ENCODE peak calls at places on chromosomes 6 and 20, in four cellular contexts. T is GM13976; Y is neural crest cell; D is CD8-positive, alpha-beta T cell. X is an unnamed sample.
A peak's percentile ranks its signal among the peaks of the same experiment; 100 is the strongest.

GRCh38 chr6:15439410-15440022 is 193.6 kb downstream of the JARID2 start:
- DNase-seq in D (no peak), T (no peak), Y (no peak), X (peak; percentile 31)

GRCh38 chr20:5714261-5715041 is 35.8 kb upstream of the SHLD1 start:
- DNase-seq in T (no peak), D (peak; percentile 81), Y (no peak), X (no peak)

GRCh38 chr6:46437671-46438221 is 53.5 kb downstream of the RCAN2 start:
- DNase-seq in T (no peak), Y (no peak), D (no peak), X (no peak)

GRCh38 chr6:163992701-163993100 is 578.2 kb downstream of the QKI start:
- DNase-seq in Y (no peak), D (no peak), T (no peak), X (no peak)

GRCh38 chr6:128112494-128112893 is 211.6 kb upstream of the THEMIS start:
- DNase-seq in T (no peak), D (no peak), Y (no peak), X (no peak)

GRCh38 chr6:81727876-81728517 is 24.5 kb downstream of the TENT5A start:
- DNase-seq in D (no peak), T (no peak), Y (no peak), X (no peak)

GRCh38 chr6:32799168-32799567 is 17.6 kb downstream of the HLA-DOB start:
- DNase-seq in Y (no peak), D (no peak), T (no peak), X (no peak)

GRCh38 chr6:125232466-125232865 is 69.3 kb downstream of the HDDC2 start:
- DNase-seq in D (no peak), Y (no peak), T (no peak), X (no peak)

DNA sequence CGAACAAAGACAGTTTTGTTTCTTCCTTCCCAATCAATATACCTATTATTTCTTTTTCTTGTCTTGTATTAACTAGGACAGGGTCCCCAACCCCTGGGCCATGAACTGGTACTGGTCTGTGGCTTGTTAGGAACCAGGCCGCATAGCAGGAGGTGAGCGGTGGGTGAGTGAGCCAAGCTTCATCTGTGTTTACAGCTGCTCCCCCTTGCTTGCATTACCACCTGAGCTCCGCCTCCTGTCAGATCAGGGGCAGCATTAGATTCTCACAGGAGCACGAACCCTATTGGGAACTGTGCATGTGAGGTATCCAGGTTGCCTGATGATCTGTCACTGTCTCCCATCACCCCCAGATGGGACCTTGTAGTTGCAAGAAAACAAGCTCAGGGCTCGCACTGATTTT is 151.9 kb downstream of the CDKAL1 start:
- DNase-seq in T (no peak), Y (no peak), D (no peak), X (no peak)
- TF ChIP-seq CTCF in T (no peak), Y (no peak), D (no peak), X (peak; percentile 27)

GRCh38 chr6:116011096-116011401 is 49.6 kb downstream of the FRK start:
- DNase-seq in T (no peak), Y (no peak), D (no peak), X (no peak)
- TF ChIP-seq CTCF in T (no peak), Y (peak; percentile 34), D (no peak), X (no peak)

GRCh38 chr6:87825865-87826264 is 123.8 kb upstream of the AKIRIN2 start:
- DNase-seq in T (no peak), Y (no peak), D (no peak), X (no peak)

GRCh38 chr6:87826376-87826775 is 124.3 kb upstream of the AKIRIN2 start:
- DNase-seq in Y (no peak), T (no peak), D (no peak), X (no peak)

GRCh38 chr6:87827291-87827690 is 125.3 kb upstream of the AKIRIN2 start:
- DNase-seq in T (no peak), D (no peak), Y (no peak), X (no peak)

GRCh38 chr6:87829622-87830121 is 127.6 kb upstream of the AKIRIN2 start:
- DNase-seq in D (no peak), T (no peak), Y (no peak), X (no peak)

DNA sequence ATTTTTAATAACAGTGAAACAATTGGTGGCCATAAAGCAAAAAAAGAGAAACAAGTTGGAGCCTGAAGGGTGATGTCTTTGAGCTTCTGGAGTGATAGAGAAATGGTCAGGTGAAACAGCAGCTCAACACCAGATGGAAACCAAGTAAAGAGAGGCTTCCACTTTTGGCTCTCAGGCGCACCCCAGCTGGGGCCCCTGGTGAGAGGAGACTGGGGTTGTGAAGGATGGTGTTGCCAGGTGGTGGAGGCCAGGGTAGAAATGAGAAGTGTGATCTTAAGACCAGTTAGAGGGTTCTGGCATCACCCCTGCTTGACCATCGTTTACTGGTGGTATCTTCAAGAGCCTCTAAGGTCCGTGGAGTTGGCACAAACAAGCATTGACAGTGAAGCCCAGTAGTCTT is 126.0 kb upstream of the AKIRIN2 start:
- DNase-seq in Y (no peak), D (no peak), T (no peak), X (no peak)
- TF ChIP-seq CTCF in Y (no peak), D (no peak), T (no peak), X (no peak)

GRCh38 chr6:137697267-137697938 is 169.7 kb upstream of the TNFAIP3 start:
- DNase-seq in T (peak; percentile 20), D (no peak), Y (no peak), X (no peak)
- TF ChIP-seq CTCF in T (peak; percentile 11), D (no peak), Y (no peak), X (no peak)

GRCh38 chr6:89037156-89037900 is 43.2 kb upstream of the PNRC1 start:
- DNase-seq in Y (no peak), T (no peak), D (no peak), X (no peak)

GRCh38 chr6:89034586-89035251 is 45.8 kb upstream of the PNRC1 start:
- DNase-seq in D (no peak), Y (no peak), T (no peak), X (no peak)

GRCh38 chr6:89032599-89032998 is 48.0 kb upstream of the PNRC1 start:
- DNase-seq in T (no peak), Y (no peak), D (no peak), X (no peak)

GRCh38 chr6:89035252-89036106 is 45.1 kb upstream of the PNRC1 start:
- DNase-seq in D (no peak), Y (no peak), T (no peak), X (no peak)
- TF ChIP-seq CTCF in D (no peak), Y (no peak), T (no peak), X (no peak)

DNA sequence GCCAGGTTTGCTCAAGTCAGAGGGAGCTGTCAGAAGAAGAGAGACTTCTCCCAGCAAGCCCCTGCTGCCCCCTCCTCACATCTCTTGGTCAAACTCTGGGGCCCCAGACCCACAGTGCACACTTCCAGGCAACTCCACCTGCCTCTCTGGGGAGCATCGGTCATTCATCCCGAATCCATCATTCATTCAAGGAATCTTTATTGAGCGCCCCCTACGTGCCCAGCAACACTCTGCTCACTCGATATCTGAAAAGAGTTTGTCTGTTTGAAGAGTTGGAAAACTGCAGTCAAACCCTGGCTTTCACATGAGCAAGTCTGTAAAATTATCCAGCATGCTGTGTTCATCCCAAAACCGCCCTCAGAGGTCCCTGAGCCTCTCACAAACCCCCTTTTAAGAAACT is 66.2 kb downstream of the PRR18 start:
- DNase-seq in T (no peak), D (no peak), Y (no peak), X (no peak)
- TF ChIP-seq CTCF in T (no peak), D (no peak), Y (no peak), X (no peak)

DNA sequence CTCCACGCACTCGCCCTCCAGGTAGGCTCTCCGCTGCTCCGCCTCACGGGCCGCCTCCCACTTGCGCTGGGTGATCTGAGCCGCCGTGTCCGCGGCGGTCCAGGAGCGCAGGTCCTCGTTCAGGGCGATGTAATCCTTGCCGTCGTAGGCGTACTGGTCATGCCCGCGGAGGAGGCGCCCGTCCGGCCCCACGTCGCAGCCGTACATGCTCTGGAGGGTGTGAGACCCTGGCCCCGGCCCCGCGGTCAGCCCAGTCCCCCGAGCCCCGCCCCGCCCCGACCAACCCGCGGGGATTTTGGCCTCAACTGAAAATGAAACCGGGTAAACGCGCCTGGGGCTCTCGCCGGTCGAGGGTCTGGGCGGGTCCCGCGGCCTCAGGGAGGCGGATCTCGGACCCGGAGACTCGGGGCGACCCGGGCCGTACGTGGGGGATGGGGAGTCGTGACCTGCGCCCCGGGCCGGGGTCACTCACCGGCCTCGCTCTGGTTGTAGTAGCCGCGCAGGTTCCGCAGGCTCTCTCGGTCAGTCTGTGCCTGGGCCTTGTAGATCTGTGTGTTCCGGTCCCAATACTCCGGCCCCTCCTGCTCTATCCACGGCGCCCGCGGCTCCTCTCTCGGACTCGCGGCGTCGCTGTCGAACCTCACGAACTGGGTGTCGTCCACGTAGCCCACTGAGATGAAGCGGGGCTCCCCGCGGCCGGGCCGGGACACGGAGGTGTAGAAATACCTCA is 598 bp downstream of the HLA-B start:
- DNase-seq in Y (no peak), T (peak; percentile 61), D (peak; percentile 44), X (no peak)
- TF ChIP-seq CTCF in Y (no peak), T (no peak), D (no peak), X (no peak)

GRCh38 chr6:134309227-134309626 is 8.7 kb downstream of the SGK1 start:
- DNase-seq in T (no peak), D (no peak), Y (no peak), X (no peak)
- TF ChIP-seq CTCF in T (no peak), D (no peak), Y (no peak), X (no peak)

DNA sequence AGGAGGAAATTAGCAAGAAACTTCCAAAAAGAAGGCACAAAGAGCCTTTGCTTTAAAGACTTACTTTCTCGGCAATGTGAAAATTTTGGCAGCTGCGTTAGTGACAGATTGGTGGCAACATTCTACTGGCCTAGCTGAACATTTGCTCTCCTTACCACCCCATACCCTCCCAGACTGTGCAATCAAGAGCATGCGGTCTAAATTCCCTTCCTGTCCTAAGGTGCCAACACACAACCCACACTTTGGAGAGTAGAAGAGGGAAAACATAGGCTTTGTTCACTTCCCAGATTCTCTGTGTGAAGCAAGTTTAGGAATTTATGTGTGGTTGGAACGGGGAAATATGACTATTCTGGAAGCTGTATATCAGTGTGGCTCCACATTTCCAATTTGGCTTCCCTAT is 29.8 kb upstream of the NEDD9 start:
- DNase-seq in Y (no peak), T (no peak), D (no peak), X (no peak)
- TF ChIP-seq CTCF in Y (no peak), T (no peak), D (no peak), X (no peak)

DNA sequence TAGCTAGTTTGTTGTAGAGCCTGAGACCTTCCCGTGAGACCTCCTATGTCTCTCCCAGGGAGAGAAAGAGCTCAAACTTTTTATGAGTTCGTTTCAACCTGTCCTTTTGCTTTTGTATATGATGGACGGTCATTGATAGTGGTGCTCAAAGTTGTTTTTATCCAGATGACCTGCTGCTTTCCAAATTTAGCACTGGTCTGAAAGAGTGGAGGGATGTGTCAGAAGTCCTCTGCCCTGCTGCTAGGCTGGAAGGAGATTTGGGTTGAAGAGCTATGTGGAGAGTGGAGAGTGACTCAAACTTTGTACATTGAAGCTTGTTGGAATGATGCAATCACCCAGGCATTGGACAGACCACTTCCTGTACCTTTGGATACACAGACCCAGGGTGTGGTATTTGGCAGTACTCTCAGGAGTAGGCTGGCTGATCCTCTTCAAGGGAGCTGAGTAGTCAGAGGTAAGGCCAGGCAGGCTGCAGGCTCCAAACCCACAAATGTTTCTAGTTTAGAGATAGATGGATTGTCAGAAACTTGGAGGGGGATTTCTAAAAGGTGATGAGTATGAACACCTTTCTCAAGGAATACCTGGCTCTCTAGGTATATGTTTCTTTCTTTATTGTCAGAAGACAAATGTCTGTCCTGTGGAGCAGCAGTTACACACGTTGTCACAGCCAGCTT is 49.4 kb upstream of the RREB1 start:
- DNase-seq in T (no peak), D (no peak), Y (no peak), X (no peak)
- TF ChIP-seq CTCF in T (no peak), D (no peak), Y (no peak), X (no peak)